ENCODE peak calls at places on chromosome 6, in ten cellular contexts. W is body of pancreas, G is tibial nerve, H is adrenal gland, T is Peyer's patch, Q is esophagus muscularis mucosa, B is transverse colon, K is ovary, E is thyroid gland, L is IMR-90. I is an unnamed sample. For H3K4me1, the result is how much of the 10 kb centered on the place peaks cover.

GRCh38 chr6:110033749-110034636 is 55.9 kb downstream of the GPR6 start:
- DNase-seq in W (no peak), G (no peak), H (no peak), T (no peak), Q (peak), B (no peak), K (no peak), E (no peak), L (no peak), I (no peak)

GRCh38 chr6:55918639-55919038 is 43.2 kb upstream of the BMP5 start:
- DNase-seq in W (no peak), G (no peak), H (no peak), T (no peak), Q (no peak), B (no peak), K (no peak), E (no peak), L (peak), I (no peak)

GRCh38 chr6:152295346-152295745 is 341.8 kb downstream of the SYNE1 start:
- DNase-seq in W (no peak), G (peak), H (no peak), T (no peak), Q (no peak), B (no peak), K (no peak), E (no peak), L (peak), I (no peak)

GRCh38 chr6:167713088-167713475 is 113.6 kb upstream of the AFDN start:
- DNase-seq in W (no peak), G (no peak), H (no peak), T (no peak), Q (no peak), B (no peak), K (no peak), E (no peak), L (no peak), I (no peak)

GRCh38 chr6:147389463-147389862 is 119.0 kb upstream of the SAMD5 start:
- DNase-seq in W (no peak), G (no peak), H (no peak), T (no peak), Q (no peak), B (no peak), K (no peak), E (no peak), L (no peak), I (no peak)

GRCh38 chr6:148413321-148414094 is 70.9 kb downstream of the SASH1 start:
- DNase-seq in W (no peak), G (no peak), H (no peak), T (no peak), Q (no peak), B (no peak), K (no peak), E (no peak), L (no peak), I (no peak)

GRCh38 chr6:81326856-81327561 is 425.5 kb downstream of the TENT5A start:
- DNase-seq in W (no peak), G (no peak), H (no peak), T (no peak), Q (no peak), B (no peak), K (no peak), E (no peak), L (peak), I (peak)

GRCh38 chr6:45473121-45473967 is 95.6 kb upstream of the SUPT3H start:
- DNase-seq in W (peak), G (no peak), H (no peak), T (no peak), Q (no peak), B (peak), K (no peak), E (no peak), L (no peak), I (no peak)

GRCh38 chr6:32613475-32613874 is 23.7 kb upstream of the HLA-DQA1 start:
- DNase-seq in W (no peak), G (no peak), H (no peak), T (no peak), Q (no peak), B (no peak), K (no peak), E (no peak), L (no peak), I (no peak)

GRCh38 chr6:13159295-13159694 is 169.0 kb downstream of the TBC1D7 start:
- DNase-seq in W (no peak), G (peak), H (no peak), T (no peak), Q (no peak), B (no peak), K (no peak), E (no peak), L (no peak), I (no peak)

GRCh38 chr6:162814417-162814988 is 86.7 kb downstream of the PACRG start:
- DNase-seq in W (no peak), G (no peak), H (no peak), T (no peak), Q (no peak), B (no peak), K (no peak), E (no peak), L (no peak), I (no peak)

GRCh38 chr6:131053546-131054240 is 9.4 kb downstream of the EPB41L2 start:
- DNase-seq in W (no peak), G (no peak), H (no peak), T (no peak), Q (no peak), B (no peak), K (no peak), E (no peak), L (no peak), I (no peak)

GRCh38 chr6:7732219-7732618 is 6.3 kb downstream of the BMP6 start:
- DNase-seq in W (no peak), G (no peak), H (no peak), T (no peak), Q (no peak), B (no peak), K (no peak), E (no peak), L (no peak), I (no peak)

GRCh38 chr6:137783640-137784198 is 83.3 kb upstream of the TNFAIP3 start:
- DNase-seq in W (no peak), G (no peak), H (no peak), T (no peak), Q (no peak), B (no peak), K (no peak), E (no peak), L (no peak), I (no peak)

GRCh38 chr6:74731204-74731603 is 474.6 kb downstream of the COL12A1 start:
- DNase-seq in W (no peak), G (no peak), H (no peak), T (no peak), Q (no peak), B (no peak), K (no peak), E (no peak), L (peak), I (no peak)

GRCh38 chr6:150867117-150867516 is 1.6 kb downstream of the MTHFD1L start:
- DNase-seq in W (no peak), G (no peak), H (no peak), T (no peak), Q (no peak), B (no peak), K (no peak), E (no peak), L (no peak), I (no peak)

GRCh38 chr6:30515106-30515505 is 25.8 kb downstream of the HLA-E start:
- DNase-seq in W (no peak), G (no peak), H (no peak), T (no peak), Q (no peak), B (no peak), K (no peak), E (no peak), L (no peak), I (no peak)
- H3K4me1 ChIP-seq in W (under half), G (under half), H (under half), T (under half), Q (under half), B (under half), K (under half), E (under half), L (under half), I (under half)

GRCh38 chr6:89583559-89583958 is 55.0 kb downstream of the LYRM2 start:
- DNase-seq in W (no peak), G (no peak), H (no peak), T (no peak), Q (no peak), B (no peak), K (no peak), E (no peak), L (no peak), I (no peak)
- TF ChIP-seq CTCF in W (no peak), G (no peak), H (no peak), T (no peak), Q (no peak), B (no peak), K (no peak), E (no peak), L (no peak), I (no peak)

GRCh38 chr6:24446670-24447069 is 42.7 kb downstream of the GPLD1 start:
- DNase-seq in W (no peak), G (no peak), H (no peak), T (no peak), Q (no peak), B (no peak), K (no peak), E (no peak), L (no peak), I (no peak)

GRCh38 chr6:24451581-24452041 is 37.8 kb downstream of the GPLD1 start:
- DNase-seq in W (no peak), G (no peak), H (no peak), T (no peak), Q (no peak), B (no peak), K (no peak), E (no peak), L (no peak), I (no peak)

GRCh38 chr6:24448396-24448795 is 41.0 kb downstream of the GPLD1 start:
- DNase-seq in W (no peak), G (no peak), H (no peak), T (no peak), Q (no peak), B (no peak), K (no peak), E (no peak), L (no peak), I (no peak)

GRCh38 chr6:24445704-24446103 is 43.0 kb downstream of the MRS2 start:
- DNase-seq in W (no peak), G (no peak), H (no peak), T (no peak), Q (no peak), B (no peak), K (no peak), E (no peak), L (no peak), I (no peak)

DNA sequence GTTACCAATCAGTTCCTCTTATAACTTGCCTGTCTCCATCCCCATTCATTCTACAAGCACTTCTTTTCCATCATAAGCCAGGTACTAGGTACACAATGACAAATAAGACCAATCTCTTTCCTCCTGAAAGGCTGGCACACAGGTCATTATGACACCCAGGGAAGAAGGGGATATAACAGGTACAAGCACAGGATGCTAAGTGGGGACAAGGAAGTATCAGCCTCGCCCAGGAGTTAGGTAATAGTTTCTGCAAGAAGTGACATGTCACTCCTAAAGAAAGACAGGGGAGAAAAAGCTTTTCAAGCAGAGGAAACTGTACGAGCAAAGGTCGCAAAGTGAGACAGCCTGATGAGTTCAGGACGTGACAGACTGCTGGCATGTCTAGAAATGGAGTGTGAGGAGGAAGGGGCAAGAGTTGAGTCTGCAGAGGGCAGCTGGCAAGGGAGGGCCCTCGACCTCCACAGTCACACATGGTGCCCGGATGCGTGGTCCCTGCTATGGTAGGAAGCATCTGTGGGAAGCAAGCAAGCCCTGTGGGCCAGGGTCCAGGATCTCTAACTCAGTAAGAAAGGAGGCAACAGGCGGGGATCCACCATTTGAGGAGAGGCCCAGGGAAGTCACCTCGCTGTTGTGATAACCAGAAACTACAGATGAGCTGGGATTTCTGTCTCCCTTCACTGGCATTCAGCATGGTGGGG is 40.4 kb downstream of the GPLD1 start:
- DNase-seq in W (no peak), G (no peak), H (no peak), T (no peak), Q (no peak), B (no peak), K (no peak), E (no peak), L (no peak), I (no peak)
- TF ChIP-seq POLR2A in W (no peak), G (no peak), H (no peak), T (no peak), Q (no peak), B (no peak), K (no peak), E (no peak), L (no peak), I (no peak)

GRCh38 chr6:36751091-36751490 is 53.5 kb downstream of the RAB44 start:
- DNase-seq in W (no peak), G (no peak), H (no peak), T (no peak), Q (no peak), B (no peak), K (no peak), E (no peak), L (peak), I (no peak)

GRCh38 chr6:36750090-36750489 is 52.5 kb downstream of the RAB44 start:
- DNase-seq in W (no peak), G (no peak), H (no peak), T (no peak), Q (no peak), B (no peak), K (no peak), E (no peak), L (no peak), I (no peak)

GRCh38 chr6:36752886-36753506 is 55.4 kb downstream of the RAB44 start:
- DNase-seq in W (no peak), G (no peak), H (peak), T (peak), Q (no peak), B (peak), K (no peak), E (no peak), L (no peak), I (no peak)

GRCh38 chr6:36752187-36752885 is 54.7 kb downstream of the RAB44 start:
- DNase-seq in W (no peak), G (no peak), H (no peak), T (peak), Q (no peak), B (peak), K (no peak), E (peak), L (peak), I (no peak)

DNA sequence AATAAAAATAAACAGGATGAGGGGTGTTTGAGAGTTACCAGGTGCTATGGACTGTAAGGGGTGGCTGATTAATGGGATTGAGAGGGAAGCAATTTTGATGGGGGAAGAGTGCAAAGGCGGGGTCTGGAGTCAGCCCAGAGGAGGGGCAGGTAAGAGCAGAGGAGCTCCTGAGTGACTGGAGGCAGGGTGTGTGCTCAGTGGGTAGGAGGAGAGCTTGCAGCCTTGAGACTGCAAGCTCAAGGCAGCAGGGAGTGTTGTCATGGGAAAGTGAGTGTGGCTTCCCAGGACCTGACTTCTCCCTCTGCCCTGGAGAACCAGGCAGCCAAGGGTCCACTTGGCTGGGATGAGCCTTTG is 54.2 kb downstream of the RAB44 start:
- DNase-seq in W (no peak), G (no peak), H (no peak), T (no peak), Q (no peak), B (no peak), K (no peak), E (no peak), L (no peak), I (no peak)
- H3K4me1 ChIP-seq in W (under half), G (under half), H (under half), T (under half), Q (under half), B (under half), K (under half), E (under half), L (under half), I (under half)

DNA sequence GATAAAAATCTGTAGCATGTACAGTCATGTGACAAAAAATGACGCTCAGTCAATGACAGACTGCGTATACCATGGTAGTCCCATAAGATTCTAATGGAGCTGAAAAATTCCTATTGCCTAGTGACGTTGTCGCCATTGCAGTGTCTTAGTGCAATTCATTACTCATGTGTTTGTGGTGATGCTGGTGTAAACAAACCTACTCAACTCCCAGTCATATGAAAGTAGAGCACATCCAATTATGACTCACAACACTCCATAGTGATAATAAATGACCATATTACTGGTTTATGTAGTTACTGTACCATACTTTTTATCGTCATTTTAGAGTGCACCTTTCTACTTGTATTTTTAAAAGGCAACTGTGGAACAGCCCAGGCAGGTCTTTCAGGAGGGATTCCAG is 45.0 kb downstream of the TFAP2A start:
- DNase-seq in W (no peak), G (no peak), H (no peak), T (no peak), Q (no peak), B (no peak), K (no peak), E (no peak), L (peak), I (no peak)
- TF ChIP-seq CTCF in W (no peak), G (no peak), H (no peak), T (no peak), Q (no peak), B (no peak), K (no peak), E (no peak), L (no peak), I (no peak)

DNA sequence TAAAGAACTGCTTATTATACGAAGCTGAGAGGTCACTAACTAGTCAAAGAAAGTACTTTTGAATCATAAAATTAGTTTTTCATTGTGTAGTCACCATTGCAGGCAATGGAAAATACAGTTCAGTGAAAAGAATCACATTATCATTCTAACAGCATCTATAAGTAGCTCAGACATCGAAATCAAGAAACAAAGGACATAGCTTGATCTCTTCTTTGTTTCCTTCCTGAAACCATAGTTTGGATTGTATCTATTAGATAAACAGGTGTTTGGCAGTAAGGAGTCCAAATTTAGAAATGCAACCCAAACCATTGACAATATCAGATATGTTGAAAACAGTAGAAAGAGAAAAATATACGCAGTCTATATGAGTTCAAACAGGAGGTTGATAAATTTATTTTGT is 697.3 kb downstream of the TFAP2A start:
- DNase-seq in W (no peak), G (no peak), H (no peak), T (no peak), Q (no peak), B (no peak), K (no peak), E (no peak), L (no peak), I (no peak)
- TF ChIP-seq POLR2A in W (no peak), G (no peak), H (no peak), T (no peak), Q (no peak), B (no peak), K (no peak), E (no peak), L (no peak), I (no peak)

DNA sequence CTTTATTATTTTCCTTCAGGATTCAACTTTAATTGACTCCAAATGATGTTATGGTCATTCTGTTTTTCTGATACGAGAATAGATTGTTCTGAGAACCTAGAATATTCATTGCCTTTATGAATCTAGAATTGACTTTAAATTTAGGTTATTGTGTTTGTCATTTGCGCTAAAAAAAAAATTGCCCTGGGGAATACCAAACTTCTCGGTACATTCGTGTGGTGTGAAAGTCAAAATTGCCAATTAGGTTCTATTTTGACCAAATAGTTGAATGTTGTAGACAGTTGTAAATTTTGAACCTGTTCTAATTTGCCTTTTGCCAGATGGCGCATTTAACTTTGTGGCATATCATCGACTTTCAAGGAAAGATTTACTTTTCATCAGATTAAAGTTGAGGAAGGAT is 3.0 kb downstream of the WTAP start:
- DNase-seq in W (no peak), G (no peak), H (no peak), T (no peak), Q (no peak), B (no peak), K (no peak), E (no peak), L (no peak), I (no peak)
- H3K4me1 ChIP-seq in W (half or more), G (under half), H (half or more), T (under half), Q (half or more), B (under half), K (under half), E (under half), L (under half), I (under half)

DNA sequence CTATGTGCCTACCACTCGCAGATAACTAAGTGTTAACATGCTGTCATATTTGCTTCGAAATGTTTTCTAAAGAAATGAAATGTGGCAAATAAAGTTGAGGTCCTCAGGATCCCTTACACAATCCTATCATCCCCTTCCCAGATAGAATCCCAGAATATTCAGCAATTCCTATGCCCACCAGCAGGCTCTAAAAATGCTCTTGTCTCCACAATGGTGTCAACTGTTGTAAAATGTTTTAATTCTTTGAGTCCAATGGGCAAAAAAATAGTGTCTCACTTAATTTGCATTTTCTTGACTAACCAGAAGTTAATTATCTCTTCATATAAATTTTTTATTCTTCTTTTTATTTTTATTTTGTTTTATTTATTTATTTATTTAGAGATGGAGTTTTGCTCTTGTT is 103.9 kb upstream of the MAP7 start:
- DNase-seq in W (no peak), G (no peak), H (no peak), T (no peak), Q (no peak), B (no peak), K (no peak), E (no peak), L (no peak), I (no peak)
- TF ChIP-seq CTCF in W (peak), G (no peak), H (no peak), T (no peak), Q (no peak), B (no peak), K (no peak), E (no peak), L (no peak), I (no peak)

DNA sequence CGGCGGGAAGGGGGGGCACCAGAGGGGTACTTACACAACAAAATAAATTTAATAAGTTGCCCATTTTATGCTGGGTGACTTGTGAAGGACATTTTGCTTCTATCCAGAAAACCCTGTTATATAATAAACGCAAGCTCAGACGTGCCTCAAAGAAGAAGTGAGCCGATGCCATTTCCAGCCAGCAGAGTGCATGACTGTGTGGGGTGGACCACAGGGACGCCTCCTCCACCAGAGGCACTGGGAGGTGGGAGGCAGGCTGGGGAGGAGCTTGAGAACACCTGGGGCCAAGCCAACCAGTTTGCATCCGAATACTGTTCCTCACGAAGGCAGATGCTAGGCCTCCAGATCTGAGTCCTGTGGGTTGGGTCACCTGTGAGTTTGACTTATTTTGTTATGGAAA is 363.9 kb downstream of the RNGTT start:
- DNase-seq in W (no peak), G (no peak), H (no peak), T (no peak), Q (no peak), B (peak), K (no peak), E (no peak), L (no peak), I (no peak)
- TF ChIP-seq POLR2A in W (no peak), G (no peak), H (no peak), T (no peak), Q (no peak), B (no peak), K (no peak), E (no peak), L (no peak), I (no peak)

I was measured in testis.